ENCODE peak calls at places on chromosomes 11 and 22, in five cellular contexts. One of them, this sample, is unnamed.

GRCh38 chr22:31177420-31178162 is 17.6 kb downstream of the RNF185 start:
- DNase-seq in right atrium auricular region: no peak
- DNase-seq in stomach: no peak
- DNase-seq in stimulated activated CD8-positive, alpha-beta memory T cell treated with anti-CD3 and anti-CD28 coated beads, Interleukin-4, amount 100 ng/mL, for 1 hour: no peak
- DNase-seq in NCI-H526: peak; percentile 6
- DNase-seq in this sample: no peak

GRCh38 chr11:134615041-134615615 is 203.1 kb upstream of the B3GAT1 start:
- DNase-seq in NCI-H526: no peak
- DNase-seq in stimulated activated CD8-positive, alpha-beta memory T cell treated with anti-CD3 and anti-CD28 coated beads, Interleukin-4, amount 100 ng/mL, for 1 hour: no peak
- DNase-seq in right atrium auricular region: peak; percentile 47
- DNase-seq in stomach: no peak
- DNase-seq in this sample: no peak

GRCh38 chr11:29333993-29334780 is 682.6 kb downstream of the KCNA4 start:
- DNase-seq in NCI-H526: peak; percentile 43
- DNase-seq in right atrium auricular region: no peak
- DNase-seq in stomach: no peak
- DNase-seq in stimulated activated CD8-positive, alpha-beta memory T cell treated with anti-CD3 and anti-CD28 coated beads, Interleukin-4, amount 100 ng/mL, for 1 hour: no peak
- DNase-seq in this sample: peak; percentile 23

GRCh38 chr22:46542011-46542985 is 4.9 kb upstream of the CELSR1 start:
- DNase-seq in stomach: peak; percentile 80
- DNase-seq in stimulated activated CD8-positive, alpha-beta memory T cell treated with anti-CD3 and anti-CD28 coated beads, Interleukin-4, amount 100 ng/mL, for 1 hour: peak; percentile 49
- DNase-seq in right atrium auricular region: peak; percentile 68
- DNase-seq in NCI-H526: peak; percentile 76
- DNase-seq in this sample: peak; percentile 97

GRCh38 chr11:69227271-69227670 is 66.7 kb upstream of the MYEOV start:
- DNase-seq in stimulated activated CD8-positive, alpha-beta memory T cell treated with anti-CD3 and anti-CD28 coated beads, Interleukin-4, amount 100 ng/mL, for 1 hour: no peak
- DNase-seq in NCI-H526: no peak
- DNase-seq in right atrium auricular region: no peak
- DNase-seq in stomach: no peak
- DNase-seq in this sample: no peak

GRCh38 chr11:67050139-67050538 is 6.5 kb upstream of the RHOD start:
- DNase-seq in NCI-H526: no peak
- DNase-seq in right atrium auricular region: no peak
- DNase-seq in stimulated activated CD8-positive, alpha-beta memory T cell treated with anti-CD3 and anti-CD28 coated beads, Interleukin-4, amount 100 ng/mL, for 1 hour: no peak
- DNase-seq in stomach: no peak
- DNase-seq in this sample: no peak

GRCh38 chr11:15967166-15967565 is 389.2 kb downstream of the SOX6 start:
- DNase-seq in stomach: no peak
- DNase-seq in right atrium auricular region: no peak
- DNase-seq in stimulated activated CD8-positive, alpha-beta memory T cell treated with anti-CD3 and anti-CD28 coated beads, Interleukin-4, amount 100 ng/mL, for 1 hour: no peak
- DNase-seq in NCI-H526: peak; percentile 78
- DNase-seq in this sample: no peak

GRCh38 chr22:29704528-29705285 is 15.1 kb upstream of the CABP7 start:
- DNase-seq in NCI-H526: peak; percentile 56
- DNase-seq in right atrium auricular region: no peak
- DNase-seq in stomach: peak; percentile 46
- DNase-seq in stimulated activated CD8-positive, alpha-beta memory T cell treated with anti-CD3 and anti-CD28 coated beads, Interleukin-4, amount 100 ng/mL, for 1 hour: no peak
- DNase-seq in this sample: peak; percentile 89

GRCh38 chr11:59668188-59668949 is 468 bp downstream of the PATL1 start:
- DNase-seq in stimulated activated CD8-positive, alpha-beta memory T cell treated with anti-CD3 and anti-CD28 coated beads, Interleukin-4, amount 100 ng/mL, for 1 hour: peak; percentile 16
- DNase-seq in stomach: peak; percentile 31
- DNase-seq in right atrium auricular region: peak; percentile 77
- DNase-seq in NCI-H526: peak; percentile 65
- DNase-seq in this sample: no peak

GRCh38 chr11:69878144-69878883 is 59.1 kb upstream of the FGF3 start:
- DNase-seq in stomach: no peak
- DNase-seq in stimulated activated CD8-positive, alpha-beta memory T cell treated with anti-CD3 and anti-CD28 coated beads, Interleukin-4, amount 100 ng/mL, for 1 hour: no peak
- DNase-seq in right atrium auricular region: no peak
- DNase-seq in NCI-H526: no peak
- DNase-seq in this sample: peak; percentile 10

GRCh38 chr11:78313181-78313788 is 104.3 kb downstream of the GAB2 start:
- DNase-seq in right atrium auricular region: peak; percentile 65
- DNase-seq in NCI-H526: peak; percentile 68
- DNase-seq in stimulated activated CD8-positive, alpha-beta memory T cell treated with anti-CD3 and anti-CD28 coated beads, Interleukin-4, amount 100 ng/mL, for 1 hour: no peak
- DNase-seq in stomach: peak; percentile 31
- DNase-seq in this sample: no peak

GRCh38 chr11:6249822-6250555 is 9.6 kb upstream of the CCKBR start:
- DNase-seq in NCI-H526: no peak
- DNase-seq in stomach: peak; percentile 93
- DNase-seq in right atrium auricular region: peak; percentile 87
- DNase-seq in stimulated activated CD8-positive, alpha-beta memory T cell treated with anti-CD3 and anti-CD28 coated beads, Interleukin-4, amount 100 ng/mL, for 1 hour: no peak
- DNase-seq in this sample: peak; percentile 38

GRCh38 chr11:67439321-67440228 is 2.1 kb upstream of the PTPRCAP start:
- DNase-seq in NCI-H526: peak; percentile 41
- DNase-seq in stomach: peak; percentile 65
- DNase-seq in stimulated activated CD8-positive, alpha-beta memory T cell treated with anti-CD3 and anti-CD28 coated beads, Interleukin-4, amount 100 ng/mL, for 1 hour: no peak
- DNase-seq in right atrium auricular region: no peak
- DNase-seq in this sample: no peak

GRCh38 chr11:128214263-128214662 is 373.1 kb downstream of the ETS1 start:
- DNase-seq in right atrium auricular region: no peak
- DNase-seq in stomach: no peak
- DNase-seq in NCI-H526: no peak
- DNase-seq in stimulated activated CD8-positive, alpha-beta memory T cell treated with anti-CD3 and anti-CD28 coated beads, Interleukin-4, amount 100 ng/mL, for 1 hour: no peak
- DNase-seq in this sample: no peak

GRCh38 chr11:58576792-58577440 is 1.3 kb upstream of the LPXN start:
- DNase-seq in right atrium auricular region: no peak
- DNase-seq in stimulated activated CD8-positive, alpha-beta memory T cell treated with anti-CD3 and anti-CD28 coated beads, Interleukin-4, amount 100 ng/mL, for 1 hour: no peak
- DNase-seq in stomach: no peak
- DNase-seq in NCI-H526: peak; percentile 10
- DNase-seq in this sample: peak; percentile 5

GRCh38 chr22:35430897-35431322 is 31.0 kb downstream of the MCM5 start:
- DNase-seq in NCI-H526: peak; percentile 81
- DNase-seq in right atrium auricular region: peak; percentile 80
- DNase-seq in stimulated activated CD8-positive, alpha-beta memory T cell treated with anti-CD3 and anti-CD28 coated beads, Interleukin-4, amount 100 ng/mL, for 1 hour: peak; percentile 16
- DNase-seq in stomach: peak; percentile 92
- DNase-seq in this sample: peak; percentile 95

GRCh38 chr22:19965771-19966709 is 24.4 kb upstream of the TXNRD2 start:
- DNase-seq in stomach: no peak
- DNase-seq in right atrium auricular region: no peak
- DNase-seq in NCI-H526: peak; percentile 22
- DNase-seq in stimulated activated CD8-positive, alpha-beta memory T cell treated with anti-CD3 and anti-CD28 coated beads, Interleukin-4, amount 100 ng/mL, for 1 hour: no peak
- DNase-seq in this sample: peak; percentile 78

GRCh38 chr11:77140231-77140959 is 12.3 kb downstream of the MYO7A start:
- DNase-seq in right atrium auricular region: peak; percentile 72
- DNase-seq in NCI-H526: no peak
- DNase-seq in stomach: no peak
- DNase-seq in stimulated activated CD8-positive, alpha-beta memory T cell treated with anti-CD3 and anti-CD28 coated beads, Interleukin-4, amount 100 ng/mL, for 1 hour: no peak
- DNase-seq in this sample: peak; percentile 75

GRCh38 chr11:87422566-87422965 is 384.8 kb downstream of the TMEM135 start:
- DNase-seq in right atrium auricular region: no peak
- DNase-seq in stimulated activated CD8-positive, alpha-beta memory T cell treated with anti-CD3 and anti-CD28 coated beads, Interleukin-4, amount 100 ng/mL, for 1 hour: no peak
- DNase-seq in stomach: no peak
- DNase-seq in NCI-H526: no peak
- DNase-seq in this sample: no peak

GRCh38 chr22:50481440-50482106 is at the start of gene ADM2:
- DNase-seq in stimulated activated CD8-positive, alpha-beta memory T cell treated with anti-CD3 and anti-CD28 coated beads, Interleukin-4, amount 100 ng/mL, for 1 hour: no peak
- DNase-seq in stomach: peak; percentile 62
- DNase-seq in right atrium auricular region: no peak
- DNase-seq in NCI-H526: peak; percentile 31
- DNase-seq in this sample: peak; percentile 91

GRCh38 chr11:64164392-64165312 is 1.3 kb downstream of the MACROD1 start:
- DNase-seq in NCI-H526: peak; percentile 52
- DNase-seq in right atrium auricular region: no peak
- DNase-seq in stomach: peak; percentile 35
- DNase-seq in stimulated activated CD8-positive, alpha-beta memory T cell treated with anti-CD3 and anti-CD28 coated beads, Interleukin-4, amount 100 ng/mL, for 1 hour: no peak
- DNase-seq in this sample: no peak

GRCh38 chr11:96052921-96053631 is 129.2 kb upstream of the MTMR2 start:
- DNase-seq in right atrium auricular region: no peak
- DNase-seq in NCI-H526: no peak
- DNase-seq in stomach: no peak
- DNase-seq in stimulated activated CD8-positive, alpha-beta memory T cell treated with anti-CD3 and anti-CD28 coated beads, Interleukin-4, amount 100 ng/mL, for 1 hour: no peak
- DNase-seq in this sample: no peak

GRCh38 chr11:111449696-111450479 is 62.3 kb downstream of the BTG4 start:
- DNase-seq in stimulated activated CD8-positive, alpha-beta memory T cell treated with anti-CD3 and anti-CD28 coated beads, Interleukin-4, amount 100 ng/mL, for 1 hour: no peak
- DNase-seq in stomach: no peak
- DNase-seq in right atrium auricular region: no peak
- DNase-seq in NCI-H526: no peak
- DNase-seq in this sample: peak; percentile 3

GRCh38 chr22:24681236-24681635 is 78.2 kb downstream of the GGT1 start:
- DNase-seq in right atrium auricular region: no peak
- DNase-seq in stimulated activated CD8-positive, alpha-beta memory T cell treated with anti-CD3 and anti-CD28 coated beads, Interleukin-4, amount 100 ng/mL, for 1 hour: no peak
- DNase-seq in NCI-H526: no peak
- DNase-seq in stomach: no peak
- DNase-seq in this sample: no peak

GRCh38 chr11:132033051-132033450 is 662.6 kb downstream of the NTM start:
- DNase-seq in NCI-H526: no peak
- DNase-seq in stimulated activated CD8-positive, alpha-beta memory T cell treated with anti-CD3 and anti-CD28 coated beads, Interleukin-4, amount 100 ng/mL, for 1 hour: no peak
- DNase-seq in stomach: no peak
- DNase-seq in right atrium auricular region: no peak
- DNase-seq in this sample: no peak

GRCh38 chr11:68664906-68665305 is 19.4 kb upstream of the GAL start:
- DNase-seq in NCI-H526: no peak
- DNase-seq in stomach: no peak
- DNase-seq in stimulated activated CD8-positive, alpha-beta memory T cell treated with anti-CD3 and anti-CD28 coated beads, Interleukin-4, amount 100 ng/mL, for 1 hour: no peak
- DNase-seq in right atrium auricular region: no peak
- DNase-seq in this sample: no peak

GRCh38 chr11:82972103-82972502 is 70.6 kb downstream of the DDIAS start:
- DNase-seq in stimulated activated CD8-positive, alpha-beta memory T cell treated with anti-CD3 and anti-CD28 coated beads, Interleukin-4, amount 100 ng/mL, for 1 hour: no peak
- DNase-seq in stomach: no peak
- DNase-seq in NCI-H526: no peak
- DNase-seq in right atrium auricular region: no peak
- DNase-seq in this sample: no peak

GRCh38 chr11:117183724-117184349 is 5.3 kb downstream of the SIDT2 start:
- DNase-seq in NCI-H526: peak; percentile 63
- DNase-seq in right atrium auricular region: peak; percentile 36
- DNase-seq in stimulated activated CD8-positive, alpha-beta memory T cell treated with anti-CD3 and anti-CD28 coated beads, Interleukin-4, amount 100 ng/mL, for 1 hour: no peak
- DNase-seq in stomach: peak; percentile 73
- DNase-seq in this sample: no peak

GRCh38 chr11:130798801-130799200 is 117.5 kb downstream of the SNX19 start:
- DNase-seq in stimulated activated CD8-positive, alpha-beta memory T cell treated with anti-CD3 and anti-CD28 coated beads, Interleukin-4, amount 100 ng/mL, for 1 hour: no peak
- DNase-seq in stomach: no peak
- DNase-seq in NCI-H526: no peak
- DNase-seq in right atrium auricular region: no peak
- DNase-seq in this sample: no peak

GRCh38 chr11:20134991-20135736 is 25.1 kb downstream of the DBX1 start:
- DNase-seq in NCI-H526: peak; percentile 42
- DNase-seq in stomach: no peak
- DNase-seq in stimulated activated CD8-positive, alpha-beta memory T cell treated with anti-CD3 and anti-CD28 coated beads, Interleukin-4, amount 100 ng/mL, for 1 hour: no peak
- DNase-seq in right atrium auricular region: no peak
- DNase-seq in this sample: no peak

GRCh38 chr11:117096140-117096972 is 1.9 kb downstream of the SIK3 start:
- DNase-seq in NCI-H526: peak; percentile 65
- DNase-seq in stomach: no peak
- DNase-seq in stimulated activated CD8-positive, alpha-beta memory T cell treated with anti-CD3 and anti-CD28 coated beads, Interleukin-4, amount 100 ng/mL, for 1 hour: no peak
- DNase-seq in right atrium auricular region: no peak
- DNase-seq in this sample: peak; percentile 36

GRCh38 chr11:73306977-73307322 is 1.1 kb upstream of the ARHGEF17 start:
- DNase-seq in stomach: no peak
- DNase-seq in stimulated activated CD8-positive, alpha-beta memory T cell treated with anti-CD3 and anti-CD28 coated beads, Interleukin-4, amount 100 ng/mL, for 1 hour: no peak
- DNase-seq in right atrium auricular region: no peak
- DNase-seq in NCI-H526: no peak
- DNase-seq in this sample: no peak

GRCh38 chr11:134878785-134879184 is 466.7 kb upstream of the B3GAT1 start:
- DNase-seq in right atrium auricular region: no peak
- DNase-seq in stimulated activated CD8-positive, alpha-beta memory T cell treated with anti-CD3 and anti-CD28 coated beads, Interleukin-4, amount 100 ng/mL, for 1 hour: no peak
- DNase-seq in NCI-H526: no peak
- DNase-seq in stomach: no peak
- DNase-seq in this sample: no peak

GRCh38 chr22:16824718-16825687 is at the start of gene XKR3:
- DNase-seq in right atrium auricular region: no peak
- DNase-seq in NCI-H526: no peak
- DNase-seq in stomach: no peak
- DNase-seq in stimulated activated CD8-positive, alpha-beta memory T cell treated with anti-CD3 and anti-CD28 coated beads, Interleukin-4, amount 100 ng/mL, for 1 hour: no peak
- DNase-seq in this sample: no peak

GRCh38 chr11:123145220-123145619 is 49.8 kb downstream of the CLMP start:
- DNase-seq in stimulated activated CD8-positive, alpha-beta memory T cell treated with anti-CD3 and anti-CD28 coated beads, Interleukin-4, amount 100 ng/mL, for 1 hour: no peak
- DNase-seq in NCI-H526: no peak
- DNase-seq in stomach: no peak
- DNase-seq in right atrium auricular region: no peak
- DNase-seq in this sample: peak; percentile 66

GRCh38 chr22:25762147-25762546 is 20.2 kb downstream of the MYO18B start:
- DNase-seq in stimulated activated CD8-positive, alpha-beta memory T cell treated with anti-CD3 and anti-CD28 coated beads, Interleukin-4, amount 100 ng/mL, for 1 hour: no peak
- DNase-seq in right atrium auricular region: no peak
- DNase-seq in NCI-H526: no peak
- DNase-seq in stomach: no peak
- DNase-seq in this sample: no peak

GRCh38 chr11:130798280-130798679 is 118.0 kb downstream of the SNX19 start:
- DNase-seq in right atrium auricular region: no peak
- DNase-seq in stomach: no peak
- DNase-seq in stimulated activated CD8-positive, alpha-beta memory T cell treated with anti-CD3 and anti-CD28 coated beads, Interleukin-4, amount 100 ng/mL, for 1 hour: no peak
- DNase-seq in NCI-H526: no peak
- DNase-seq in this sample: no peak

GRCh38 chr11:101881586-101881985 is 33.2 kb upstream of the CEP126 start:
- DNase-seq in NCI-H526: no peak
- DNase-seq in stimulated activated CD8-positive, alpha-beta memory T cell treated with anti-CD3 and anti-CD28 coated beads, Interleukin-4, amount 100 ng/mL, for 1 hour: no peak
- DNase-seq in right atrium auricular region: no peak
- DNase-seq in stomach: no peak
- DNase-seq in this sample: no peak